ENCODE peak calls at places on chromosome 17, in nine cellular contexts. One of them, this sample, is unnamed.

GRCh38 chr17:78127240-78127887 is 1.2 kb downstream of the TMC6 start:
- DNase-seq in GM12891: no peak
- DNase-seq in NCI-H446 treated with DMSO at 0.1 percent for 48 hours: no peak
- DNase-seq in WTC11: no peak
- DNase-seq in HTR-8/SVneo: no peak
- DNase-seq in NB4: peak
- DNase-seq in nephron progenitor cell: peak
- DNase-seq in GF-D8: peak
- DNase-seq in NCI-H2107: no peak
- DNase-seq in this sample: peak

GRCh38 chr17:36583787-36584186 is 7.9 kb upstream of the DHRS11 start:
- DNase-seq in GM12891: no peak
- DNase-seq in NCI-H446 treated with DMSO at 0.1 percent for 48 hours: no peak
- DNase-seq in WTC11: no peak
- DNase-seq in HTR-8/SVneo: no peak
- DNase-seq in NB4: no peak
- DNase-seq in nephron progenitor cell: no peak
- DNase-seq in GF-D8: no peak
- DNase-seq in NCI-H2107: no peak
- DNase-seq in this sample: no peak

GRCh38 chr17:3003401-3004149 is 59.8 kb downstream of the OR1D5 start:
- DNase-seq in GM12891: peak
- DNase-seq in NCI-H446 treated with DMSO at 0.1 percent for 48 hours: no peak
- DNase-seq in WTC11: no peak
- DNase-seq in HTR-8/SVneo: no peak
- DNase-seq in NB4: peak
- DNase-seq in nephron progenitor cell: no peak
- DNase-seq in GF-D8: peak
- DNase-seq in NCI-H2107: no peak
- DNase-seq in this sample: peak

GRCh38 chr17:35314415-35315216 is 58.8 kb downstream of the SLFN11 start:
- DNase-seq in GM12891: no peak
- DNase-seq in NCI-H446 treated with DMSO at 0.1 percent for 48 hours: no peak
- DNase-seq in WTC11: no peak
- DNase-seq in HTR-8/SVneo: no peak
- DNase-seq in NB4: no peak
- DNase-seq in nephron progenitor cell: peak
- DNase-seq in GF-D8: no peak
- DNase-seq in NCI-H2107: no peak
- DNase-seq in this sample: no peak

GRCh38 chr17:66214893-66215528 is 14.2 kb downstream of the APOH start:
- DNase-seq in GM12891: no peak
- DNase-seq in NCI-H446 treated with DMSO at 0.1 percent for 48 hours: no peak
- DNase-seq in WTC11: no peak
- DNase-seq in HTR-8/SVneo: no peak
- DNase-seq in NB4: no peak
- DNase-seq in nephron progenitor cell: no peak
- DNase-seq in GF-D8: no peak
- DNase-seq in NCI-H2107: peak
- DNase-seq in this sample: no peak

GRCh38 chr17:60077672-60078519 is 825 bp downstream of the HEATR6 start:
- DNase-seq in GM12891: no peak
- DNase-seq in NCI-H446 treated with DMSO at 0.1 percent for 48 hours: no peak
- DNase-seq in WTC11: no peak
- DNase-seq in HTR-8/SVneo: no peak
- DNase-seq in NB4: peak
- DNase-seq in nephron progenitor cell: no peak
- DNase-seq in GF-D8: peak
- DNase-seq in NCI-H2107: no peak
- DNase-seq in this sample: peak

GRCh38 chr17:58331815-58332719 is 3.5 kb upstream of the TSPOAP1 start:
- DNase-seq in GM12891: no peak
- DNase-seq in NCI-H446 treated with DMSO at 0.1 percent for 48 hours: no peak
- DNase-seq in WTC11: peak
- DNase-seq in HTR-8/SVneo: no peak
- DNase-seq in NB4: peak
- DNase-seq in nephron progenitor cell: no peak
- DNase-seq in GF-D8: peak
- DNase-seq in NCI-H2107: no peak
- DNase-seq in this sample: peak

GRCh38 chr17:67555855-67556254 is 161.9 kb upstream of the NOL11 start:
- DNase-seq in GM12891: no peak
- DNase-seq in NCI-H446 treated with DMSO at 0.1 percent for 48 hours: no peak
- DNase-seq in WTC11: no peak
- DNase-seq in HTR-8/SVneo: no peak
- DNase-seq in NB4: no peak
- DNase-seq in nephron progenitor cell: no peak
- DNase-seq in GF-D8: no peak
- DNase-seq in NCI-H2107: no peak
- DNase-seq in this sample: no peak

GRCh38 chr17:72598705-72599104 is 477.9 kb downstream of the SOX9 start:
- DNase-seq in GM12891: no peak
- DNase-seq in NCI-H446 treated with DMSO at 0.1 percent for 48 hours: no peak
- DNase-seq in WTC11: no peak
- DNase-seq in HTR-8/SVneo: no peak
- DNase-seq in NB4: no peak
- DNase-seq in nephron progenitor cell: no peak
- DNase-seq in GF-D8: no peak
- DNase-seq in NCI-H2107: no peak
- DNase-seq in this sample: no peak

GRCh38 chr17:352421-353212 is at the start of gene RPH3AL:
- DNase-seq in GM12891: no peak
- DNase-seq in NCI-H446 treated with DMSO at 0.1 percent for 48 hours: no peak
- DNase-seq in WTC11: no peak
- DNase-seq in HTR-8/SVneo: no peak
- DNase-seq in NB4: no peak
- DNase-seq in nephron progenitor cell: peak
- DNase-seq in GF-D8: no peak
- DNase-seq in NCI-H2107: no peak
- DNase-seq in this sample: peak

GRCh38 chr17:40515491-40516041 is 14.1 kb upstream of the TNS4 start:
- DNase-seq in GM12891: no peak
- DNase-seq in NCI-H446 treated with DMSO at 0.1 percent for 48 hours: no peak
- DNase-seq in WTC11: no peak
- DNase-seq in HTR-8/SVneo: no peak
- DNase-seq in NB4: peak
- DNase-seq in nephron progenitor cell: no peak
- DNase-seq in GF-D8: no peak
- DNase-seq in NCI-H2107: no peak
- DNase-seq in this sample: no peak

GRCh38 chr17:45809484-45809883 is 25.4 kb downstream of the CRHR1 start:
- DNase-seq in GM12891: no peak
- DNase-seq in NCI-H446 treated with DMSO at 0.1 percent for 48 hours: peak
- DNase-seq in WTC11: no peak
- DNase-seq in HTR-8/SVneo: no peak
- DNase-seq in NB4: no peak
- DNase-seq in nephron progenitor cell: no peak
- DNase-seq in GF-D8: no peak
- DNase-seq in NCI-H2107: no peak
- DNase-seq in this sample: no peak

GRCh38 chr17:81448960-81449359 is 53.7 kb downstream of the BAHCC1 start:
- DNase-seq in GM12891: no peak
- DNase-seq in NCI-H446 treated with DMSO at 0.1 percent for 48 hours: no peak
- DNase-seq in WTC11: no peak
- DNase-seq in HTR-8/SVneo: no peak
- DNase-seq in NB4: peak
- DNase-seq in nephron progenitor cell: no peak
- DNase-seq in GF-D8: peak
- DNase-seq in NCI-H2107: no peak
- DNase-seq in this sample: no peak

GRCh38 chr17:48825446-48826381 is 5.1 kb upstream of the CALCOCO2 start:
- DNase-seq in GM12891: no peak
- DNase-seq in NCI-H446 treated with DMSO at 0.1 percent for 48 hours: no peak
- DNase-seq in WTC11: no peak
- DNase-seq in HTR-8/SVneo: no peak
- DNase-seq in NB4: no peak
- DNase-seq in nephron progenitor cell: no peak
- DNase-seq in GF-D8: no peak
- DNase-seq in NCI-H2107: no peak
- DNase-seq in this sample: peak

GRCh38 chr17:38458521-38458920 is 30.3 kb downstream of the ARHGAP23 start:
- DNase-seq in GM12891: no peak
- DNase-seq in NCI-H446 treated with DMSO at 0.1 percent for 48 hours: no peak
- DNase-seq in WTC11: no peak
- DNase-seq in HTR-8/SVneo: no peak
- DNase-seq in NB4: no peak
- DNase-seq in nephron progenitor cell: no peak
- DNase-seq in GF-D8: no peak
- DNase-seq in NCI-H2107: no peak
- DNase-seq in this sample: no peak

GRCh38 chr17:62110923-62111484 is 45.9 kb upstream of the MED13 start:
- DNase-seq in GM12891: no peak
- DNase-seq in NCI-H446 treated with DMSO at 0.1 percent for 48 hours: no peak
- DNase-seq in WTC11: no peak
- DNase-seq in HTR-8/SVneo: no peak
- DNase-seq in NB4: no peak
- DNase-seq in nephron progenitor cell: no peak
- DNase-seq in GF-D8: no peak
- DNase-seq in NCI-H2107: no peak
- DNase-seq in this sample: no peak

GRCh38 chr17:75915268-75915667 is 10.6 kb upstream of the MRPL38 start:
- DNase-seq in GM12891: no peak
- DNase-seq in NCI-H446 treated with DMSO at 0.1 percent for 48 hours: no peak
- DNase-seq in WTC11: no peak
- DNase-seq in HTR-8/SVneo: no peak
- DNase-seq in NB4: no peak
- DNase-seq in nephron progenitor cell: no peak
- DNase-seq in GF-D8: no peak
- DNase-seq in NCI-H2107: no peak
- DNase-seq in this sample: no peak

GRCh38 chr17:19647697-19648474 is 665 bp upstream of the ALDH3A2 start:
- DNase-seq in GM12891: peak
- DNase-seq in NCI-H446 treated with DMSO at 0.1 percent for 48 hours: peak
- DNase-seq in WTC11: peak
- DNase-seq in HTR-8/SVneo: no peak
- DNase-seq in NB4: peak
- DNase-seq in nephron progenitor cell: peak
- DNase-seq in GF-D8: peak
- DNase-seq in NCI-H2107: peak
- DNase-seq in this sample: peak

GRCh38 chr17:17704931-17705330 is 23.7 kb downstream of the RAI1 start:
- DNase-seq in GM12891: no peak
- DNase-seq in NCI-H446 treated with DMSO at 0.1 percent for 48 hours: no peak
- DNase-seq in WTC11: no peak
- DNase-seq in HTR-8/SVneo: no peak
- DNase-seq in NB4: no peak
- DNase-seq in nephron progenitor cell: no peak
- DNase-seq in GF-D8: no peak
- DNase-seq in NCI-H2107: no peak
- DNase-seq in this sample: no peak

GRCh38 chr17:48613862-48614694 is 1.0 kb downstream of the HOXB8 start:
- DNase-seq in GM12891: no peak
- DNase-seq in NCI-H446 treated with DMSO at 0.1 percent for 48 hours: no peak
- DNase-seq in WTC11: no peak
- DNase-seq in HTR-8/SVneo: no peak
- DNase-seq in NB4: no peak
- DNase-seq in nephron progenitor cell: peak
- DNase-seq in GF-D8: no peak
- DNase-seq in NCI-H2107: no peak
- DNase-seq in this sample: no peak

GRCh38 chr17:81028506-81028858 is 6.5 kb upstream of the BAIAP2 start:
- DNase-seq in GM12891: peak
- DNase-seq in NCI-H446 treated with DMSO at 0.1 percent for 48 hours: no peak
- DNase-seq in WTC11: no peak
- DNase-seq in HTR-8/SVneo: no peak
- DNase-seq in NB4: no peak
- DNase-seq in nephron progenitor cell: no peak
- DNase-seq in GF-D8: no peak
- DNase-seq in NCI-H2107: no peak
- DNase-seq in this sample: no peak

GRCh38 chr17:45300060-45300751 is 16.6 kb downstream of the MAP3K14 start:
- DNase-seq in GM12891: no peak
- DNase-seq in NCI-H446 treated with DMSO at 0.1 percent for 48 hours: no peak
- DNase-seq in WTC11: no peak
- DNase-seq in HTR-8/SVneo: no peak
- DNase-seq in NB4: no peak
- DNase-seq in nephron progenitor cell: no peak
- DNase-seq in GF-D8: no peak
- DNase-seq in NCI-H2107: no peak
- DNase-seq in this sample: no peak

GRCh38 chr17:18246880-18247612 is 11.5 kb downstream of the FLII start:
- DNase-seq in GM12891: peak
- DNase-seq in NCI-H446 treated with DMSO at 0.1 percent for 48 hours: no peak
- DNase-seq in WTC11: peak
- DNase-seq in HTR-8/SVneo: no peak
- DNase-seq in NB4: peak
- DNase-seq in nephron progenitor cell: peak
- DNase-seq in GF-D8: no peak
- DNase-seq in NCI-H2107: peak
- DNase-seq in this sample: peak

GRCh38 chr17:77313831-77314230 is 173.1 kb downstream of the SEC14L1 start:
- DNase-seq in GM12891: no peak
- DNase-seq in NCI-H446 treated with DMSO at 0.1 percent for 48 hours: no peak
- DNase-seq in WTC11: no peak
- DNase-seq in HTR-8/SVneo: no peak
- DNase-seq in NB4: no peak
- DNase-seq in nephron progenitor cell: no peak
- DNase-seq in GF-D8: no peak
- DNase-seq in NCI-H2107: no peak
- DNase-seq in this sample: no peak

GRCh38 chr17:81000089-81000630 is 8.5 kb downstream of the CHMP6 start:
- DNase-seq in GM12891: peak
- DNase-seq in NCI-H446 treated with DMSO at 0.1 percent for 48 hours: no peak
- DNase-seq in WTC11: no peak
- DNase-seq in HTR-8/SVneo: no peak
- DNase-seq in NB4: no peak
- DNase-seq in nephron progenitor cell: no peak
- DNase-seq in GF-D8: no peak
- DNase-seq in NCI-H2107: no peak
- DNase-seq in this sample: no peak

GRCh38 chr17:82200743-82201497 is 11.7 kb downstream of the CCDC57 start:
- DNase-seq in GM12891: no peak
- DNase-seq in NCI-H446 treated with DMSO at 0.1 percent for 48 hours: no peak
- DNase-seq in WTC11: no peak
- DNase-seq in HTR-8/SVneo: no peak
- DNase-seq in NB4: no peak
- DNase-seq in nephron progenitor cell: no peak
- DNase-seq in GF-D8: peak
- DNase-seq in NCI-H2107: no peak
- DNase-seq in this sample: peak

GRCh38 chr17:73096866-73097265 is 4.4 kb upstream of the SLC39A11 start:
- DNase-seq in GM12891: no peak
- DNase-seq in NCI-H446 treated with DMSO at 0.1 percent for 48 hours: no peak
- DNase-seq in WTC11: no peak
- DNase-seq in HTR-8/SVneo: no peak
- DNase-seq in NB4: peak
- DNase-seq in nephron progenitor cell: no peak
- DNase-seq in GF-D8: peak
- DNase-seq in NCI-H2107: no peak
- DNase-seq in this sample: peak

GRCh38 chr17:67629963-67630320 is 87.8 kb upstream of the NOL11 start:
- DNase-seq in GM12891: no peak
- DNase-seq in NCI-H446 treated with DMSO at 0.1 percent for 48 hours: peak
- DNase-seq in WTC11: no peak
- DNase-seq in HTR-8/SVneo: peak
- DNase-seq in NB4: peak
- DNase-seq in nephron progenitor cell: no peak
- DNase-seq in GF-D8: no peak
- DNase-seq in NCI-H2107: peak
- DNase-seq in this sample: peak

GRCh38 chr17:1762906-1763829 is 1.3 kb downstream of the SERPINF1 start:
- DNase-seq in GM12891: no peak
- DNase-seq in NCI-H446 treated with DMSO at 0.1 percent for 48 hours: no peak
- DNase-seq in WTC11: no peak
- DNase-seq in HTR-8/SVneo: no peak
- DNase-seq in NB4: peak
- DNase-seq in nephron progenitor cell: no peak
- DNase-seq in GF-D8: no peak
- DNase-seq in NCI-H2107: no peak
- DNase-seq in this sample: peak

GRCh38 chr17:5226940-5227878 is 7.5 kb downstream of the SCIMP start:
- DNase-seq in GM12891: no peak
- DNase-seq in NCI-H446 treated with DMSO at 0.1 percent for 48 hours: no peak
- DNase-seq in WTC11: no peak
- DNase-seq in HTR-8/SVneo: no peak
- DNase-seq in NB4: no peak
- DNase-seq in nephron progenitor cell: no peak
- DNase-seq in GF-D8: no peak
- DNase-seq in NCI-H2107: no peak
- DNase-seq in this sample: peak

GRCh38 chr17:74407384-74407783 is 24.5 kb upstream of the GPRC5C start:
- DNase-seq in GM12891: no peak
- DNase-seq in NCI-H446 treated with DMSO at 0.1 percent for 48 hours: no peak
- DNase-seq in WTC11: no peak
- DNase-seq in HTR-8/SVneo: no peak
- DNase-seq in NB4: no peak
- DNase-seq in nephron progenitor cell: no peak
- DNase-seq in GF-D8: no peak
- DNase-seq in NCI-H2107: no peak
- DNase-seq in this sample: no peak

This sample was measured in MV-4-11.